ENCODE peak calls at places on chromosome 19, in six cellular contexts. X is T follicular helper cell; A is NCI-H82; O is activated CD8-positive, alpha-beta memory T cell treated with anti-CD3 and anti-CD28 coated beads for 48 hours; B is cardiac septum; S is astrocyte of the spinal cord. Q is an unnamed sample.

GRCh38 chr19:39211731-39212376 is 7.8 kb upstream of the SYCN start:
- DNase-seq in X (no peak), A (no peak), O (no peak), B (no peak), S (no peak), Q (peak; percentile 22)

GRCh38 chr19:12202250-12202649 is 39.4 kb downstream of the ZNF136 start:
- DNase-seq in X (peak; percentile 37), A (peak; percentile 60), O (no peak), B (no peak), S (no peak), Q (peak; percentile 67)

GRCh38 chr19:38908854-38909253 is 3.1 kb downstream of the CCER2 start:
- DNase-seq in X (no peak), A (no peak), O (no peak), B (no peak), S (no peak), Q (no peak)

GRCh38 chr19:37979547-37980082 is 72.6 kb downstream of the SIPA1L3 start:
- DNase-seq in X (no peak), A (no peak), O (no peak), B (no peak), S (no peak), Q (peak; percentile 53)

GRCh38 chr19:10112895-10113591 is 1.6 kb downstream of the P2RY11 start:
- DNase-seq in X (peak; percentile 62), A (peak; percentile 68), O (no peak), B (no peak), S (no peak), Q (peak; percentile 74)

GRCh38 chr19:19657397-19657783 is 6.1 kb downstream of the ATP13A1 start:
- DNase-seq in X (no peak), A (peak; percentile 97), O (no peak), B (no peak), S (no peak), Q (peak; percentile 79)

GRCh38 chr19:50974702-50975555 is 5.5 kb upstream of the KLK6 start:
- DNase-seq in X (no peak), A (no peak), O (no peak), B (no peak), S (no peak), Q (no peak)

GRCh38 chr19:292281-292884 is 1.2 kb upstream of the PLPP2 start:
- DNase-seq in X (no peak), A (no peak), O (no peak), B (no peak), S (no peak), Q (no peak)

GRCh38 chr19:7677664-7678311 is 898 bp downstream of the MCEMP1 start:
- DNase-seq in X (no peak), A (no peak), O (no peak), B (no peak), S (no peak), Q (no peak)

Q was measured in WERI-Rb-1.